ENCODE peak calls at places on chromosome 20, in four cellular contexts. Q, V, H and R are unnamed samples.

GRCh38 chr20:64074184-64074789 is 5.0 kb downstream of the RGS19 start:
- DNase-seq in Q (no peak), V (no peak), H (no peak), R (no peak)

GRCh38 chr20:23887856-23888255 is 8.3 kb upstream of the CST5 start:
- DNase-seq in Q (no peak), V (no peak), H (no peak), R (no peak)

GRCh38 chr20:1524004-1524403 is 32.8 kb upstream of the SIRPB2 start:
- DNase-seq in Q (no peak), V (no peak), H (no peak), R (no peak)

GRCh38 chr20:59161626-59162170 is 1.9 kb upstream of the ZNF831 start:
- DNase-seq in Q (no peak), V (no peak), H (no peak), R (no peak)

GRCh38 chr20:878511-879307 is 37.4 kb downstream of the ANGPT4 start:
- DNase-seq in Q (no peak), V (no peak), H (peak), R (peak)

GRCh38 chr20:46361386-46361785 is 45.0 kb downstream of the ELMO2 start:
- DNase-seq in Q (no peak), V (no peak), H (no peak), R (no peak)

GRCh38 chr20:44151621-44152416 is 35.2 kb downstream of the JPH2 start:
- DNase-seq in Q (no peak), V (no peak), H (no peak), R (no peak)

GRCh38 chr20:4465855-4466545 is 255.7 kb upstream of the PRND start:
- DNase-seq in Q (no peak), V (no peak), H (no peak), R (no peak)

GRCh38 chr20:8152183-8152582 is 20.1 kb downstream of the PLCB1 start:
- DNase-seq in Q (no peak), V (no peak), H (no peak), R (no peak)

GRCh38 chr20:16520154-16520553 is 53.1 kb downstream of the KIF16B start:
- DNase-seq in Q (no peak), V (no peak), H (no peak), R (no peak)

GRCh38 chr20:37627060-37627766 is 66.6 kb upstream of the CTNNBL1 start:
- DNase-seq in Q (peak), V (peak), H (peak), R (peak)

GRCh38 chr20:21681932-21682318 is 23.5 kb upstream of the PAX1 start:
- DNase-seq in Q (no peak), V (no peak), H (no peak), R (no peak)
- TF ChIP-seq SUZ12 in Q (no peak), V (no peak), H (no peak), R (no peak)

DNA sequence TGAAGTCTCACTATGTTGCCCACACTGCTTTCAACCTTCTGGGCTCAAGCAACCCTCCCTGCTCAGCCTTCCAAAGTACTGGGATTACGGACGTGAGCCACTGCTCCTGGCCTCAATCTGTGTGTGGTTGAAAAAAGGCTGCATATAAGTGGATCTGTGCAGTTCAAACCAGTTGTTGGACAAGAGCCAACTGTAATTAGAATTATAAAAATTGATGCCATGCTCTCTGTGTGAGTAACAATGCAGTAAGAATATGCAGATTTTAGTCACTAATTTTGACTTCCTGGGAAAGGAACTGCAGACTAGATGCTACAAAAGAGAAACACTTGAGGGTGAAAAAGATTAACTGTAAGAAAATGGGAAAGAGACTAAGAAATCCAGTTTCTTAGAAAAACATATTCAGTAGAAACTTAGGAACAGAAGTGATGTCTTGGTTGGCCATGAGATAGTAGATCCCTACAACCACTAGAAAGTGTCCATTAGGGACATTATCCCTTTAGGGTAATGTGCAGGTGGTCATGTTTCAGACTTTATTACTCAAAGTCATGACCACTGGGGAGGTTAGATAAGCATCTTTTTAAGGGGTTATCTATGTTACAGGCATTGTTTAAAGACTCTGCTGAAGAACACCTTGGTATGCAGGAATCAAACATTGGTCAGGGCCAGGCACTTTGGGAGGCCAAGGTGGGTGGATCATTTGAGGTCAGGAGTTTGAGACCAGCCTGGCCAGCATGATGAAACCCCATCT is 26.3 kb downstream of the ITCH start:
- DNase-seq in Q (no peak), V (no peak), H (no peak), R (no peak)
- TF ChIP-seq SUZ12 in Q (no peak), V (no peak), H (no peak), R (no peak)

GRCh38 chr20:48697845-48698491 is 129.8 kb downstream of the PREX1 start:
- DNase-seq in Q (no peak), V (peak), H (no peak), R (peak)
- TF ChIP-seq SUZ12 in Q (no peak), V (no peak), H (no peak), R (no peak)

GRCh38 chr20:57393321-57394086 is 2.3 kb downstream of the RBM38 start:
- DNase-seq in Q (no peak), V (no peak), H (no peak), R (no peak)

GRCh38 chr20:57391439-57392129 is 388 bp downstream of the RBM38 start:
- DNase-seq in Q (no peak), V (no peak), H (no peak), R (peak)

GRCh38 chr20:57392130-57392445 is 892 bp downstream of the RBM38 start:
- DNase-seq in Q (no peak), V (no peak), H (no peak), R (no peak)

GRCh38 chr20:57394087-57395082 is 3.2 kb downstream of the RBM38 start:
- DNase-seq in Q (no peak), V (no peak), H (no peak), R (no peak)

DNA sequence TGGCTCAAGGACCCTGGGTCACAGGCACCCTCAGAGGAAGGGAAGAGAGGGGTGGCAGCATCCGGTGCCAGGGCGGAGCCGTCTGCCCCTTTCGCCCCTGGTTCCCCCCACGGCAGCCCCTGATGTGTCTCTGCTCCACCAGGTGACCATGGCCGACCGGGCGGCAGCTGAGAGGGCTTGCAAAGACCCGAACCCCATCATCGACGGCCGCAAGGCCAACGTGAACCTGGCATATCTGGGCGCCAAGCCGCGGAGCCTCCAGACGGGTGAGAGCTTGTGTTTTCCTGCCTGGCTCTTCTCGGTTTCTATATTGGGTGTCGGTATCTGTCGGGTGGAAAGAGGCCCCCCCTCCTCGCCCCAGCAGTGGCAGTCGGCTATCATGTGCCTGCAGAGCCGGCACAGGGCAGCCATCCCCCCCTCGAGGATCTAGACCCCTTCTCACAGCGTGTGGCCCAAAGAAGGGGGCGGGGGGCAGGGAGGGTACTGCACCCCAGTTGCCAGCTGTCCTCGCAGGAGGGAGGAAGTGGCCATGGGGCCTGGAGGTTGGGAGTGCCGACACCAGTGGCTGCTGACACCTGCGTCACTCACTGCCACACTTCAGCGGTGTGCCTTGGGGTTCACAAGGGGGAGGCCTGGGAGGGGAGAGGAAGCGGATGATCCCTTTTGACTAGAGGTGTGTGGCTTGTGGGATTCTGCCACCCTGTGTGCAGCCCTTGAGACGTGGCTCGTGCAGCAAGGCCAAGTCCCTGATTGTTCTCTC is 1.5 kb downstream of the RBM38 start:
- DNase-seq in Q (no peak), V (no peak), H (no peak), R (no peak)
- TF ChIP-seq SUZ12 in Q (no peak), V (no peak), H (no peak), R (no peak)

DNA sequence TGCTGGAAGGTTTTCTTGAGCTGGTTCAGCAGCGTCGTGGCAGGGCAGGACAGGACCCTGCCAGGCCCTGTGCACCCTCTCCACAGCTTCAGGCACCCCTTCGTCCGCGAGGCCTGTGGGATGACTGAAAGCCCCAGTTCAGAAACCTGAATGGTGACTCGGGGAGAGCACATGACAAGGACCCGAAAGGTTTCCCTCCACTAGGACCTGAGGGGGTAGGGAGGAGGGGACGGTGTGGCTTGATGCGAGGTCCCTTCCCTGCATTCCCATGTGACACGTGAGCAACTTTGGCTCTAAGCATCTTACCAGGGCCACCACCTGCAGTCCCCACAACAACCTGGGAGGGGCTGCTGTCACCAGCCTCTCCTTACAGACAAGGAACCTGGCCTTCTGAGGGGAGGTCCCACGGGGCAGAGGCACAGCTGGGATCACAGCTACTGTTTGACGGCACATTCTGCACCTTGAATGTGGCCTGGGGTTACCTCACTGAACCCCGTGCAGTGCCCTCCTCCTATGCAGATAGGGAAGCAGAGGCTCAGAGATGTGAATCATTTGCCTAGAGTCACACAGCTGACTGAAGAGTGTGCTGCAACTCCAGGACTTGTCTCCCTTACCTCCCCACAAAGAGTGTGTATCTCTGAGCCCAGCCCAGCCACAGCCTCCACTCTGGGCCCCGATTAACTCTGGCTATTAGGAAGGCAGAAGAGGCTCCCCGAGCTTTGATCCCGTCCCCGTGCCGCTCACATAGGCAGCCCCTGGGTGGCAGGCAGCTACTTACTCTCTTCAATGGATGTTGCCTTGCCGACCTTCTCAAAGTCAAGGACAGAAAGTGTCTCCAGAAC is 84.6 kb downstream of the PTPN1 start:
- DNase-seq in Q (no peak), V (no peak), H (no peak), R (no peak)
- TF ChIP-seq SUZ12 in Q (no peak), V (no peak), H (no peak), R (no peak)